ENCODE peak calls at places on chromosomes 2 and 18, in ten cellular contexts. W is GM12878, D is A549, V is HCT116, T is HepG2, B is K562, H is H1, A is NB4, I is endothelial cell of umbilical vein, C is SK-N-SH. E is an unnamed sample.

GRCh38 chr2:18910843-18911242 is 321.5 kb upstream of the NT5C1B start:
- DNase-seq in A (no peak), I (no peak), B (no peak), D (no peak), H (no peak), V (peak), C (no peak), T (no peak), W (no peak), E (no peak)

GRCh38 chr2:164898475-164898874 is 56.9 kb downstream of the SLC38A11 start:
- DNase-seq in D (peak), V (no peak), I (peak), H (no peak), C (no peak), A (no peak), B (no peak), W (no peak), T (peak), E (no peak)

GRCh38 chr2:43605079-43605655 is 9.3 kb upstream of the THADA start:
- DNase-seq in D (peak), T (peak), C (peak), H (no peak), A (peak), B (peak), W (no peak), V (peak), I (peak), E (peak)

GRCh38 chr2:86301711-86302202 is 35.7 kb downstream of the REEP1 start:
- DNase-seq in H (no peak), B (no peak), W (no peak), D (no peak), V (no peak), C (no peak), T (no peak), A (peak), I (peak), E (no peak)

GRCh38 chr2:45024600-45025291 is 15.5 kb upstream of the SIX2 start:
- DNase-seq in I (peak), A (peak), D (peak), B (no peak), C (no peak), H (no peak), V (peak), W (no peak), T (no peak), E (no peak)

GRCh38 chr18:4578449-4578848 is 123.3 kb upstream of the DLGAP1 start:
- DNase-seq in D (no peak), W (no peak), B (no peak), H (no peak), V (no peak), I (no peak), A (no peak), C (no peak), T (no peak), E (no peak)

GRCh38 chr2:106163948-106164580 is 30.0 kb downstream of the UXS1 start:
- DNase-seq in W (no peak), D (no peak), T (no peak), C (no peak), H (no peak), V (no peak), B (no peak), I (no peak), A (no peak), E (no peak)

GRCh38 chr18:79866889-79867574 is 69.3 kb downstream of the KCNG2 start:
- DNase-seq in A (no peak), I (no peak), D (no peak), C (no peak), B (no peak), V (no peak), T (no peak), H (no peak), W (no peak), E (no peak)

GRCh38 chr2:96957299-96957698 is 29.1 kb downstream of the FAM178B start:
- DNase-seq in B (no peak), D (no peak), A (no peak), T (no peak), W (no peak), V (no peak), H (no peak), I (no peak), C (no peak), E (peak)
- TF ChIP-seq MAX in B (no peak), D (no peak), A (no peak), T (no peak), W (no peak), V (no peak), H (no peak), I (no peak), C (no peak), E (no peak)

DNA sequence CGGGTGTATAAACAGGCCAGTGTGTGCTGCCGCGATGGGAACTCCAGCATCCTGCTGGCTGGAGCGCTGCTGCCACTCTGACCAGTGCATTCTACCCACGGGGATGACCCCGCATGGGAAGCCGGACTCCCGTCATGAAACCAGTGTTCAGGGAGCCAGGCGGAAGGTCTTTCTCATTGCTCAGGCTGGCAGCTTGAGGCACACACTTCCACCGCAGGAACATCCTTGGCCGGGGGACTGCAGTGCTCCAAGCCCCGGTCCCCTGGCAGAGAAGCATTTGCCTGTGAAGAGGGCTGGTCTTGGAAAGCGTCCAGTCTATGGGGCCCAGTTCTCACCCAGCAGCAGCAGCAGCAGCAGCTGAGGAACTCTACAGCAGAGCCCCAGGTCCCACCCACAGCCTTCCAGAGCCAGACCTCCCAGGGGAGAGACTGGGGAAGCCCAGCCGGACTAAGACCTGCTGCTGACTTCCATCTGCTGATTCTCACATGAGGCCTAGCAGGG is 235.9 kb downstream of the KLHL29 start:
- DNase-seq in C (peak), I (no peak), H (no peak), B (no peak), V (no peak), T (no peak), A (peak), D (no peak), W (no peak), E (no peak)
- TF ChIP-seq MAX in C (no peak), I (no peak), H (no peak), B (no peak), V (no peak), T (no peak), A (no peak), D (no peak), W (no peak), E (no peak)

DNA sequence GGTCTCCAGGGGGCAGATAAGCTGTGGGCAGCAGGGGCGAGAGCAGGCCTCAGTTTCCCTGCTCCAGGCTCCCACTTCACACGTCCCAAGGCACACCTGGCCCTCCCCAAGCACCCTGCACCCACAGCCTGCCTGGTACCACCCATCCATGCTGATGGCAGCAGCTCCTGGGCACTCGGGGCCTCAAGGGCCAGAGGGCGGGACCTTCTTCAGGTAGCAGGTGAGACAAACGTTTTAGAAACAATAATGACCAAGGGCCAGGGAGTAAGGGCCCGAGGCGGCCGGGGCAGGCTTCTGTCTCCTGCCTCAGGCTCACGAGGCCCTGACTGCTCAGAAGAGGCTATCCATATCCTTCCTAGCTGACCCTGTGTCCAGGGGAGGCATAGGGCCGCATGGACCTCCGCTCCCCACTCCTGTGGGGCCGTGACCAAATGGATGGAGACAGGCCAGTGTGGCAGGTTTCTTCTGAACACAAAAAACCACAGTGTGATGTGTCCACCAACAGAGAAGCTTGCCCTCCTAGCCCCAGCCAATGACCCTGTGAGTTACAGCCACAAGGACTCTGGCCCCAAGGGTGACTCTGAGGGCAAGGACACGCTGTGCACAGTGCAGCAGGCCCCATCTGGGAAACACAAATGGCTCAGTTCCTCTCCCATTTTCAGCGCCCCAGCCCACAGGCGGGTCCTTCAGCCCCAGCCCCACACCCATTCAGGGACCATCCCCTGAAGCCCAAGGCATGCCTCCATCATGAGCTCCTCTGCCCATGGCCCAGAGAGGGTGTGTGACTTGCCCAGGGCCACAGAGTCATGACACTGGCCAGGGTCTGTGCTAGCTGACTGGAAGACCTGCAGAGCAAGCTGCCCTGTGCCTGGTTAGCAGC is 48.1 kb downstream of the HS6ST1 start:
- DNase-seq in H (no peak), T (peak), D (no peak), B (no peak), A (no peak), C (peak), I (no peak), W (no peak), V (no peak), E (no peak)
- TF ChIP-seq MAX in H (no peak), T (peak), D (no peak), B (no peak), A (no peak), C (no peak), I (no peak), W (no peak), V (no peak), E (no peak)

GRCh38 chr2:237235383-237236095 is 149.8 kb downstream of the COPS8 start:
- DNase-seq in T (peak), I (no peak), D (no peak), B (no peak), H (no peak), V (no peak), C (no peak), W (no peak), A (no peak), E (no peak)
- TF ChIP-seq MAX in T (no peak), I (no peak), D (no peak), B (no peak), H (no peak), V (no peak), C (peak), W (no peak), A (no peak), E (no peak)

GRCh38 chr2:215847056-215847455 is 166.3 kb downstream of the MREG start:
- DNase-seq in T (no peak), W (no peak), B (no peak), C (no peak), V (no peak), I (peak), A (no peak), H (no peak), D (no peak), E (no peak)

GRCh38 chr2:215839816-215840215 is 173.5 kb downstream of the MREG start:
- DNase-seq in I (no peak), D (no peak), W (no peak), B (no peak), A (no peak), H (no peak), T (no peak), V (no peak), C (no peak), E (peak)

GRCh38 chr2:215841175-215841816 is 172.1 kb downstream of the MREG start:
- DNase-seq in T (no peak), A (no peak), C (no peak), V (no peak), D (no peak), I (peak), H (no peak), W (no peak), B (no peak), E (no peak)

GRCh38 chr2:215845839-215846586 is 167.3 kb downstream of the MREG start:
- DNase-seq in W (peak), I (peak), B (no peak), H (no peak), C (no peak), T (no peak), A (no peak), D (no peak), V (no peak), E (no peak)

GRCh38 chr2:215843579-215843978 is 169.8 kb downstream of the MREG start:
- DNase-seq in T (peak), B (no peak), V (peak), A (no peak), I (peak), D (no peak), H (no peak), W (no peak), C (no peak), E (no peak)
- TF ChIP-seq MAX in T (no peak), B (no peak), V (peak), A (no peak), I (no peak), D (no peak), H (no peak), W (no peak), C (peak), E (no peak)

DNA sequence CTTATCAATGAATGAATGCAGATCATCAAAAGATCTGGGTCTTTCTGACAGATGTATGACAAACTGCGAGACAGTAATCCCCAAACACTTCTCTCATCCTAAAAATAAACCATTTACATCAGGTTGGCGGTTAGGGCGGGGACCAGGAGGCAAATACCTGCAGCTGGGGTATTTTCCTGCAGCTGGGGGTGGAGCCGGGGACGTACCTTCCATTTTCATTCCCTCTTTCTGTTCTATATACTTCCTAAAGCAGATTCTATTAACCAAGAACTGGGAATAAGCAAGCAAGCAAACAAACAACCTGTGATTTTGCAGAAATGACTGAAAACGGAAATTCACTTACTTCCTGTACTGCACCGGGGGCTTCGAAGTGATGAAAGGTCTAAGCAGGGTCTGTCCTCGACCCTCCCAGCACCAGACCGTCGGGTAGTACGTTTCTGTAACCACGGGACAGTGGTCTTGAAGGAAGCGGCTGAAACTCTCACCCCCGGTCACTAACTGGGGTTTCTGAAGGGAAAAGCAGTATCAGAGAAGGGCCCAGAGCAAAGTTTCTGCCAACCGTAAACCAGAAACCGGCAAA is 1.2 kb downstream of the ABHD3 start:
- DNase-seq in A (no peak), H (no peak), V (no peak), I (no peak), D (peak), W (peak), C (peak), B (peak), T (no peak), E (peak)
- TF ChIP-seq MAX in A (no peak), H (no peak), V (no peak), I (no peak), D (no peak), W (no peak), C (no peak), B (no peak), T (no peak), E (no peak)

GRCh38 chr18:26483633-26484032 is 64.7 kb downstream of the KCTD1 start:
- DNase-seq in B (no peak), T (no peak), A (peak), H (no peak), I (no peak), W (no peak), D (no peak), V (no peak), C (no peak), E (no peak)
- TF ChIP-seq MAX in B (no peak), T (no peak), A (no peak), H (no peak), I (no peak), W (no peak), D (no peak), V (no peak), C (no peak), E (no peak)

DNA sequence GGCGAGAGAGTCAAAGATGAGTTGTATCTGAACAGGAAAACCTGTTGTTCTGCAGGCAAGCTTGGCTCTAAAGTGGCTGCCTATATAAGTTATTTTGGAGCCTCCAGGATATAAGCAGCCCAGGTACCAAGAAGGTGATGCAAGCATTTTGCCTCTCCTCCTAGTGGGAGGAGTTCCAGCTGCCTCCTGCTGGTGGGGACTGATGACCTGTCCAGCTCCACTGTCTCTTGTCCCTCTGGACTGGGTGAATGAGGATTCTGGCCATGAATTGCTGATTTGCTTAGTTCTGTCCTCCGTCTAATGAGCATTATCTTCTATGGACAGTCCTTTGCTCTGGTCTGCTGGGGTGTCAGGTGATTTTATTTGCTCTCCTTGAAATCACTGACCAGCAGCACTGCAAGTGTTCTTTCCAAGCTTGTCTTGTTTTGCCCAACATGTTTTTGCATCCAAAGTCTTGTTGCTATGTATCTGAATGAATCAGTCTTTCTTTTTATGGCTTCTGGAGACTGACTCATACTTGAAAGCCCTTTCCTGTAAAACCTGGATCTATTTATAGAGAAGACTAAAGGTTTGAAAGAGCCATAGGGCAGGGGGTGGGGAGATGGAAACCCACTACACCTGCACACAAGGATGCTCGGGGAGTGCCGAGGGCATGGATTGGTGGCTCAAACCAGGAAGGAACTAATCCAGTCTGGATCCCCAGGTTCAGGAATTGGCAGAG is 40.6 kb upstream of the EFHD1 start:
- DNase-seq in V (peak), I (peak), D (peak), H (no peak), B (peak), C (no peak), T (peak), W (no peak), A (no peak), E (no peak)
- TF ChIP-seq MAX in V (no peak), I (no peak), D (no peak), H (no peak), B (no peak), C (no peak), T (no peak), W (no peak), A (no peak), E (no peak)

DNA sequence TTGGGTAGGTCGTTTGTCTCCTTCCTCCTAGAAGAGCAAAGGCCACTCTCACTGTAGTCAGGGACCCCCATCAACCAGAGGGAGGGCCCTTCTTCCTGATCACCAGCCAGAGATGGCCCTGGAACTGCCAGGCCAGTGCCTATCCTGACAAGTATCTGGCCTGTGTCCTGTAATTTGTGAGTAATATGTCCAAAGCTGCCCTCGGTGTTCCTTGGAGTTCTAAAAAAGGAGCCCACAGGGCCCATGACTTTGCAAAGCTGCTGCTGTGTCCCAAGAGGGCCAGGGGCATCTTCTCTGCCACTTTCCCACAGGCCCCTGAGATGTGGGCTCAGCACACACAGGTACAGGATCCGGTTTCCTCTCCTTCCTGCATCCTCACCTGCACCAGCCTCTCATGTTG is 212.4 kb downstream of the SEPTIN10 start:
- DNase-seq in W (no peak), T (no peak), C (no peak), H (no peak), V (no peak), A (no peak), D (no peak), I (no peak), B (no peak), E (no peak)
- TF ChIP-seq MAX in W (no peak), T (no peak), C (no peak), H (no peak), V (no peak), A (no peak), D (no peak), I (no peak), B (no peak), E (no peak)